ENCODE peak calls at places on chromosomes 12 and 14, in eight cellular contexts. N is CD8-positive, alpha-beta memory T cell; D is brain microvascular endothelial cell; F is fibroblast of pulmonary artery; L is thoracic aorta; B is bronchial epithelial cell; H is transverse colon; G is CD4-positive, alpha-beta memory T cell. K is an unnamed sample.

GRCh38 chr12:68800294-68800693 is 7.7 kb upstream of the MDM2 start:
- DNase-seq in G (no peak), N (no peak), B (peak; percentile 56), F (no peak), H (no peak), D (no peak), L (no peak), K (no peak)

GRCh38 chr12:122909442-122910288 is 13.7 kb upstream of the VPS37B start:
- DNase-seq in L (no peak), F (no peak), H (no peak), D (no peak), B (no peak), G (no peak), N (no peak), K (no peak)

GRCh38 chr14:21025374-21026151 is 702 bp upstream of the NDRG2 start:
- DNase-seq in L (no peak), H (peak; percentile 63), D (no peak), N (no peak), G (no peak), B (no peak), F (no peak), K (no peak)

GRCh38 chr14:52012635-52013034 is 23.3 kb downstream of the RTRAF start:
- DNase-seq in F (peak; percentile 80), N (no peak), D (no peak), L (no peak), G (no peak), B (no peak), H (no peak), K (no peak)

GRCh38 chr12:45695035-45695434 is 34.5 kb upstream of the ARID2 start:
- DNase-seq in G (no peak), F (peak; percentile 16), N (no peak), B (no peak), D (no peak), H (no peak), L (no peak), K (no peak)

GRCh38 chr12:93591137-93591868 is 18.8 kb downstream of the SOCS2 start:
- DNase-seq in H (peak; percentile 72), N (peak; percentile 30), D (peak; percentile 93), B (peak; percentile 57), L (peak; percentile 44), G (peak; percentile 33), F (peak; percentile 84), K (no peak)

GRCh38 chr12:86212970-86213369 is 43.2 kb downstream of the MGAT4C start:
- DNase-seq in N (no peak), L (no peak), B (no peak), F (no peak), D (no peak), H (no peak), G (no peak), K (no peak)

GRCh38 chr12:49293056-49293956 is 1.6 kb upstream of the PRPH start:
- DNase-seq in B (no peak), D (no peak), H (no peak), L (no peak), N (no peak), F (no peak), G (no peak), K (no peak)

GRCh38 chr12:92030618-92031017 is 115.0 kb downstream of the BTG1 start:
- DNase-seq in H (peak; percentile 51), G (peak; percentile 86), F (peak; percentile 78), B (no peak), N (peak; percentile 80), D (peak; percentile 61), L (no peak), K (peak; percentile 99)

GRCh38 chr12:92674500-92674899 is 28.3 kb upstream of the PLEKHG7 start:
- DNase-seq in L (no peak), N (no peak), B (no peak), D (no peak), G (no peak), F (no peak), H (no peak), K (no peak)

GRCh38 chr14:21092147-21093011 is 6.1 kb downstream of the ZNF219 start:
- DNase-seq in H (peak; percentile 92), D (peak; percentile 61), B (peak; percentile 57), F (peak; percentile 81), L (no peak), N (peak; percentile 86), G (peak; percentile 90), K (peak; percentile 75)

GRCh38 chr12:6199531-6200265 is 502 bp upstream of the CD9 start:
- DNase-seq in G (no peak), L (no peak), B (no peak), H (peak; percentile 76), N (no peak), D (no peak), F (no peak), K (no peak)

GRCh38 chr12:106771425-106771824 is 3.1 kb upstream of the RIC8B start:
- DNase-seq in H (no peak), D (no peak), L (no peak), B (no peak), F (no peak), N (no peak), G (no peak), K (no peak)

GRCh38 chr12:78929075-78929418 is 64.5 kb downstream of the SYT1 start:
- DNase-seq in G (no peak), F (no peak), D (no peak), L (no peak), H (no peak), N (no peak), B (peak; percentile 69), K (no peak)

DNA sequence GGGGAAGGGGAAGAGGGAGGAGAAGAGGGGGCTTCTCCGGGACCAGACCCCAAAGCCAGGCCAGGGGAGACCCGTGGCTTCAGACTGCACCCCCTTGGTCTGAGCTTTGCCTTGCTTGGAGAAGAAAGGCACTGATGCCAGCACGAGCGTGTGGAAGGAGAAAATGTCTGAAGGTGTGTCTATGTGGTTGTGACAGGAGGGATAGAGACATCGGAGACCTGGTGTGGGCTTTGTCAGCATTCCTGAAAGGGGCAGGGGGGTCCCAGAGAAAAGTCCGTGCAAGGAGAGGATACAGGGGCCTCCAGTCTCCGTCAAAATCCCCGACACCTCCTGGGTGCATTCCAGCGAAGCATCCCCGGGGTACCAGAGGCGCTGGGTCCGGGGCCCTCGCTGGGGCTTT is 139.0 kb upstream of the LHX5 start:
- DNase-seq in D (no peak), N (no peak), L (no peak), H (no peak), G (no peak), F (no peak), B (no peak), K (no peak)
- H3K4me3 ChIP-seq in D (no peak overlapping the region), N (no peak overlapping the region), L (no peak overlapping the region), H (no peak overlapping the region), G (no peak overlapping the region), F (no peak overlapping the region), B (no peak overlapping the region), K (no peak overlapping the region)

GRCh38 chr12:22525426-22525825 is 18.9 kb downstream of the C2CD5 start:
- DNase-seq in H (no peak), D (no peak), B (peak; percentile 61), L (no peak), N (no peak), G (no peak), F (peak; percentile 51), K (no peak)
- H3K4me3 ChIP-seq in H (no peak overlapping the region), D (no peak overlapping the region), B (no peak overlapping the region), L (no peak overlapping the region), N (no peak overlapping the region), G (no peak overlapping the region), F (no peak overlapping the region), K (no peak overlapping the region)

GRCh38 chr12:130713581-130713991 is 2.5 kb downstream of the RIMBP2 start:
- DNase-seq in F (no peak), G (no peak), D (no peak), B (no peak), H (no peak), L (no peak), N (no peak), K (no peak)
- H3K4me3 ChIP-seq in F (no peak overlapping the region), G (no peak overlapping the region), D (no peak overlapping the region), B (no peak overlapping the region), H (no peak overlapping the region), L (peak overlapping the region; percentile 57), N (no peak overlapping the region), K (no peak overlapping the region)

DNA sequence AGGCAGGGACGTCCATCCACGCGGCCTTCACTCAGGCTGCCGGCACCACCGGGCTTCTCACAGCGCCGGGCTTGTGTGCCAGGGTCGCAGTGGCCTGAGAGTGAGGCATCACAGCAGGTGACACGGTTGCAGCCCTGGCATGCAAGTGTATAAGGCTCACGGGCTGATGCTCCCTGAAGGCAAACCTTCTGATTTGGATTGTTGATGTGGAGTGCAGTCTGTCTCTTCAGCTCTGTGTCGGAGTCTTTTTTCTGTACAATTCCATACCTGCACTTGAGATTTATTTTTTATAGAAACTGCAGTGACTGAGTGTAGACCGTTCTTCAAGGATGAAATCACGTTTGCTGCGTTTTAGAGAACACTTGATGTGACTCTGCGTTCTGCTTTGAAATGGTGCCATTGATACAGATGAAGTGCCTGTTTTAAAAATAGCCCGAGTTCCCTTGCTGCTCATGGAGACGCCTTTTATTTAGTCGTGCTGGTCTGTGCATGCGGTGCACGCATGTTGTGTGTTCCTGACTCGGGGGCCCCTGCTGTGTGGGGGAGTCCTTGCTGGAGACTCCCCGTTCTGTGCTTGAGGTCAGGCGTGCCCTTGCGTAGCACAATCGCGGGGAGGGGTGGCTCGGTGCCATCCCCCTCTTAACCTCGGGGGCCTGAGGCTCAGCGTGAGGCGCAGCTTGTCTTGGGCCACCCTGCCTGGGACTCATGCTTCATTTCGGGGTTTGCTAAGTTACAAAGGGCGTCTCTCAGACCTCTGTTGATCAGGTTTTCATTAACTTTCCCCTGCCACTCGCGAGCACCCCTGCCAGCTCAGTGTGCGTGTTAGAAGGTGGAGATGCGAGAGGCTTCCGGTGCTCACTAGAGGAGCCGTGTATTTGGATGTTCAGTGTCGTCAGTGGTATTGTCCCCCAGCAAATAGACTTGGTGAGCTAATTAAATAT is 21.6 kb upstream of the AMN start:
- DNase-seq in N (peak; percentile 17), F (no peak), G (no peak), L (no peak), D (no peak), B (no peak), H (no peak), K (no peak)
- H3K4me3 ChIP-seq in N (no peak overlapping the region), F (no peak overlapping the region), G (no peak overlapping the region), L (no peak overlapping the region), D (no peak overlapping the region), B (no peak overlapping the region), H (no peak overlapping the region), K (no peak overlapping the region)

GRCh38 chr12:116144384-116144783 is 133.1 kb downstream of the MED13L start:
- DNase-seq in L (no peak), B (no peak), G (no peak), N (no peak), F (no peak), H (no peak), D (no peak), K (no peak)
- H3K4me3 ChIP-seq in L (peak overlapping the region; percentile 29), B (no peak overlapping the region), G (no peak overlapping the region), N (no peak overlapping the region), F (no peak overlapping the region), H (no peak overlapping the region), D (no peak overlapping the region), K (no peak overlapping the region)

DNA sequence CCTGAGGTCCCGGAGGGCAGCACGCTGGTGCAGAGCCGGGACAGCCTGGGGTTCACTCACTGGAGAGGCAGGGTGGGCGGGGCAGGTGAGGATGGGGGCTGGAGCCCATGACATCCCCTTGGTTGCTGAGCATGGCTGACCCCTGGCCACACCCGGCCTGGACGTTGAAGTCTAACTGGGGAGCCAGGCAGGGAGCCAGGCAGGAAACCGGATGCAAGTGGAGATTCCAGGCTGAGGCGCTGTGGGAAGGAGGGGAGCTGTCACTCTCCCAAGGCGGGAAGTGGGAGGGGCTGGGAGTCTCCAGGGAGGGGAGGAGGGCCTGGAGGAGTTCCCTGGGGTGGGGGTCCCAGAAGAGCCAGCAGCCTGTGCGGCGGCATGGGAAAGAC is 7.7 kb upstream of the INF2 start:
- DNase-seq in N (no peak), G (no peak), H (peak; percentile 92), L (peak; percentile 73), D (peak; percentile 78), B (peak; percentile 70), F (peak; percentile 87), K (no peak)
- H3K4me3 ChIP-seq in N (no peak overlapping the region), G (no peak overlapping the region), H (no peak overlapping the region), L (peak overlapping the region; percentile 59), D (peak overlapping the region; percentile 42), B (no peak overlapping the region), F (peak overlapping the region; percentile 39), K (no peak overlapping the region)